ENCODE peak calls at places on chromosomes 2 and 18, in five cellular contexts. S, L, X, P and U are unnamed samples.

GRCh38 chr2:233100192-233100998 is 40.3 kb downstream of the INPP5D start:
- DNase-seq in S (no peak), L (no peak), X (peak; percentile 83), P (no peak), U (peak; percentile 73)

GRCh38 chr2:55134316-55134706 is 84.1 kb upstream of the RTN4 start:
- DNase-seq in S (no peak), L (no peak), X (no peak), P (no peak), U (no peak)

GRCh38 chr2:118013221-118013723 is 598 bp downstream of the CCDC93 start:
- DNase-seq in S (peak; percentile 68), L (no peak), X (peak; percentile 69), P (peak; percentile 36), U (peak; percentile 63)

GRCh38 chr2:236642584-236643291 is 73.1 kb downstream of the ACKR3 start:
- DNase-seq in S (peak; percentile 37), L (no peak), X (peak; percentile 38), P (peak; percentile 98), U (no peak)

GRCh38 chr18:3265564-3266033 is 3.7 kb downstream of the MYL12B start:
- DNase-seq in S (no peak), L (no peak), X (no peak), P (peak; percentile 45), U (no peak)

GRCh38 chr2:73020657-73021370 is 50.7 kb downstream of the SFXN5 start:
- DNase-seq in S (peak; percentile 49), L (peak; percentile 11), X (no peak), P (peak; percentile 96), U (no peak)

GRCh38 chr2:219104107-219105050 is 43.7 kb upstream of the IHH start:
- DNase-seq in S (no peak), L (no peak), X (no peak), P (peak; percentile 59), U (peak; percentile 63)

GRCh38 chr2:239775623-239776440 is 249.3 kb downstream of the NDUFA10 start:
- DNase-seq in S (peak; percentile 33), L (peak; percentile 61), X (no peak), P (no peak), U (no peak)

GRCh38 chr2:109187711-109188484 is 58.9 kb downstream of the SH3RF3 start:
- DNase-seq in S (no peak), L (no peak), X (no peak), P (no peak), U (no peak)

GRCh38 chr2:121999273-121999672 is 243.8 kb downstream of the TSN start:
- DNase-seq in S (no peak), L (peak; percentile 28), X (no peak), P (peak; percentile 73), U (no peak)

GRCh38 chr2:74497777-74498499 is 1.5 kb downstream of the LBX2 start:
- DNase-seq in S (peak; percentile 64), L (no peak), X (peak; percentile 78), P (no peak), U (no peak)

GRCh38 chr2:156199588-156199987 is 132.9 kb downstream of the NR4A2 start:
- DNase-seq in S (no peak), L (no peak), X (no peak), P (no peak), U (no peak)

GRCh38 chr2:421406-421805 is 133.5 kb upstream of the ALKAL2 start:
- DNase-seq in S (no peak), L (no peak), X (no peak), P (no peak), U (no peak)

GRCh38 chr2:8126783-8127182 is 555.1 kb upstream of the ID2 start:
- DNase-seq in S (no peak), L (no peak), X (no peak), P (no peak), U (no peak)

GRCh38 chr2:235219048-235219447 is 267.2 kb downstream of the SH3BP4 start:
- DNase-seq in S (no peak), L (no peak), X (no peak), P (no peak), U (no peak)

GRCh38 chr2:9799729-9800632 is 43.3 kb upstream of the TAF1B start:
- DNase-seq in S (peak; percentile 80), L (peak; percentile 69), X (peak; percentile 97), P (peak; percentile 82), U (peak; percentile 88)

GRCh38 chr2:231682546-231683291 is 25.6 kb upstream of the PTMA start:
- DNase-seq in S (no peak), L (no peak), X (no peak), P (no peak), U (no peak)

GRCh38 chr2:16763056-16763455 is 97.4 kb upstream of the CYRIA start:
- DNase-seq in S (peak; percentile 57), L (no peak), X (no peak), P (no peak), U (no peak)

GRCh38 chr2:172281648-172282576 is 145.5 kb upstream of the ITGA6 start:
- DNase-seq in S (no peak), L (no peak), X (no peak), P (peak; percentile 70), U (no peak)

GRCh38 chr2:75525434-75526308 is 35.1 kb downstream of the EVA1A start:
- DNase-seq in S (no peak), L (no peak), X (no peak), P (peak; percentile 40), U (no peak)

GRCh38 chr2:70552501-70553333 is 909 bp downstream of the TGFA start:
- DNase-seq in S (no peak), L (no peak), X (no peak), P (no peak), U (no peak)

GRCh38 chr2:204982303-204982702 is 437.0 kb downstream of the PARD3B start:
- DNase-seq in S (no peak), L (no peak), X (no peak), P (peak; percentile 7), U (no peak)

GRCh38 chr2:32416519-32416918 is 59.7 kb downstream of the BIRC6 start:
- DNase-seq in S (no peak), L (no peak), X (no peak), P (no peak), U (no peak)

GRCh38 chr2:12918138-12918840 is 201.6 kb downstream of the TRIB2 start:
- DNase-seq in S (no peak), L (no peak), X (no peak), P (no peak), U (no peak)